ENCODE peak calls at places on chromosomes 7 and 10, in six cellular contexts. U is stimulated activated CD4-positive, alpha-beta T cell treated with anti-CD3 and anti-CD28 coated beads, TNF-alpha, amount 100 ng/mL, for 4 hours; I is LoVo; A is RPMI7951; N is NCI-H187; B is H9. Z is an unnamed sample.

GRCh38 chr10:88157981-88158465 is 294.6 kb downstream of the PTEN start:
- DNase-seq in U (no peak), I (peak), A (peak), N (no peak), B (no peak), Z (peak)

GRCh38 chr10:44411251-44411650 is 26.4 kb upstream of the CXCL12 start:
- DNase-seq in U (no peak), I (no peak), A (no peak), N (no peak), B (no peak), Z (no peak)

GRCh38 chr10:90723416-90724068 is 134.3 kb downstream of the HTR7 start:
- DNase-seq in U (no peak), I (no peak), A (peak), N (no peak), B (peak), Z (no peak)

GRCh38 chr7:2399848-2400587 is 3.4 kb upstream of the CHST12 start:
- DNase-seq in U (no peak), I (peak), A (peak), N (no peak), B (no peak), Z (peak)

GRCh38 chr10:77332256-77332655 is 305.4 kb downstream of the KCNMA1 start:
- DNase-seq in U (no peak), I (no peak), A (no peak), N (no peak), B (no peak), Z (no peak)

GRCh38 chr10:79053481-79054202 is 15.1 kb upstream of the ZMIZ1 start:
- DNase-seq in U (no peak), I (no peak), A (no peak), N (no peak), B (no peak), Z (no peak)

GRCh38 chr10:93554760-93555432 is 11.6 kb upstream of the FFAR4 start:
- DNase-seq in U (no peak), I (peak), A (peak), N (peak), B (peak), Z (peak)

GRCh38 chr10:98446121-98446655 is 547 bp downstream of the HPS1 start:
- DNase-seq in U (peak), I (peak), A (peak), N (no peak), B (peak), Z (no peak)

GRCh38 chr10:93916257-93917063 is 22.7 kb downstream of the SLC35G1 start:
- DNase-seq in U (no peak), I (peak), A (peak), N (no peak), B (no peak), Z (no peak)

GRCh38 chr7:129610709-129611245 is 743 bp upstream of the NRF1 start:
- DNase-seq in U (no peak), I (no peak), A (no peak), N (no peak), B (no peak), Z (no peak)

GRCh38 chr7:151135866-151136514 is 31.5 kb downstream of the GBX1 start:
- DNase-seq in U (no peak), I (no peak), A (no peak), N (no peak), B (no peak), Z (no peak)

GRCh38 chr10:75717126-75717916 is 285.9 kb downstream of the LRMDA start:
- DNase-seq in U (no peak), I (no peak), A (peak), N (no peak), B (no peak), Z (peak)

GRCh38 chr7:80806653-80807052 is 112.2 kb downstream of the SEMA3C start:
- DNase-seq in U (no peak), I (no peak), A (no peak), N (no peak), B (no peak), Z (no peak)

GRCh38 chr10:22894714-22895113 is 33.1 kb upstream of the ARMC3 start:
- DNase-seq in U (no peak), I (no peak), A (peak), N (no peak), B (no peak), Z (peak)

GRCh38 chr10:17536221-17536620 is 81.0 kb downstream of the HACD1 start:
- DNase-seq in U (no peak), I (no peak), A (peak), N (no peak), B (no peak), Z (no peak)

GRCh38 chr7:99123571-99124033 is 20.3 kb downstream of the SMURF1 start:
- DNase-seq in U (no peak), I (no peak), A (no peak), N (no peak), B (no peak), Z (no peak)